ENCODE peak calls at places on chromosomes 7 and 10, in four cellular contexts. One of them, this sample, is unnamed.
A peak's percentile ranks its signal among the peaks of the same experiment; 100 is the strongest.

GRCh38 chr7:74025745-74026144 is 2.2 kb upstream of the ELN start:
- DNase-seq in activated gamma-delta T cell treated with Interleukin-2 at 50 U/mL for 16 hours: no peak
- DNase-seq in Right ventricle myocardium inferior: peak; percentile 54
- DNase-seq in osteocyte: no peak
- DNase-seq in this sample: no peak

GRCh38 chr7:129611246-129612111 is at the start of gene NRF1:
- DNase-seq in Right ventricle myocardium inferior: peak; percentile 96
- DNase-seq in osteocyte: peak; percentile 98
- DNase-seq in activated gamma-delta T cell treated with Interleukin-2 at 50 U/mL for 16 hours: peak; percentile 90
- DNase-seq in this sample: peak; percentile 96

GRCh38 chr7:44050915-44051560 is 6.5 kb downstream of the DBNL start:
- DNase-seq in activated gamma-delta T cell treated with Interleukin-2 at 50 U/mL for 16 hours: no peak
- DNase-seq in Right ventricle myocardium inferior: no peak
- DNase-seq in osteocyte: no peak
- DNase-seq in this sample: peak; percentile 52

GRCh38 chr10:17454181-17454800 is at the start of gene ST8SIA6:
- DNase-seq in Right ventricle myocardium inferior: peak; percentile 77
- DNase-seq in osteocyte: peak; percentile 85
- DNase-seq in activated gamma-delta T cell treated with Interleukin-2 at 50 U/mL for 16 hours: peak; percentile 31
- DNase-seq in this sample: peak; percentile 69

GRCh38 chr10:12826800-12827372 is 174.6 kb downstream of the CCDC3 start:
- DNase-seq in osteocyte: no peak
- DNase-seq in activated gamma-delta T cell treated with Interleukin-2 at 50 U/mL for 16 hours: no peak
- DNase-seq in Right ventricle myocardium inferior: no peak
- DNase-seq in this sample: no peak

GRCh38 chr10:1715821-1716220 is 21.5 kb downstream of the ADARB2 start:
- DNase-seq in Right ventricle myocardium inferior: no peak
- DNase-seq in activated gamma-delta T cell treated with Interleukin-2 at 50 U/mL for 16 hours: no peak
- DNase-seq in osteocyte: no peak
- DNase-seq in this sample: no peak

GRCh38 chr10:6299743-6300105 is 97.0 kb downstream of the PFKFB3 start:
- DNase-seq in activated gamma-delta T cell treated with Interleukin-2 at 50 U/mL for 16 hours: no peak
- DNase-seq in Right ventricle myocardium inferior: no peak
- DNase-seq in osteocyte: no peak
- DNase-seq in this sample: no peak

GRCh38 chr10:126525326-126525725 is 137.0 kb upstream of the ADAM12 start:
- DNase-seq in activated gamma-delta T cell treated with Interleukin-2 at 50 U/mL for 16 hours: no peak
- DNase-seq in osteocyte: peak; percentile 54
- DNase-seq in Right ventricle myocardium inferior: no peak
- DNase-seq in this sample: no peak

GRCh38 chr7:78587443-78588044 is 789.0 kb downstream of the PHTF2 start:
- DNase-seq in activated gamma-delta T cell treated with Interleukin-2 at 50 U/mL for 16 hours: no peak
- DNase-seq in Right ventricle myocardium inferior: no peak
- DNase-seq in osteocyte: no peak
- DNase-seq in this sample: no peak

GRCh38 chr10:62025901-62026879 is 124.7 kb downstream of the ARID5B start:
- DNase-seq in osteocyte: no peak
- DNase-seq in activated gamma-delta T cell treated with Interleukin-2 at 50 U/mL for 16 hours: no peak
- DNase-seq in Right ventricle myocardium inferior: no peak
- DNase-seq in this sample: no peak

GRCh38 chr10:102517553-102517952 is 13.8 kb downstream of the SUFU start:
- DNase-seq in activated gamma-delta T cell treated with Interleukin-2 at 50 U/mL for 16 hours: no peak
- DNase-seq in osteocyte: no peak
- DNase-seq in Right ventricle myocardium inferior: no peak
- DNase-seq in this sample: no peak

GRCh38 chr10:133405272-133405671 is 11.3 kb downstream of the MTG1 start:
- DNase-seq in Right ventricle myocardium inferior: no peak
- DNase-seq in osteocyte: no peak
- DNase-seq in activated gamma-delta T cell treated with Interleukin-2 at 50 U/mL for 16 hours: no peak
- DNase-seq in this sample: no peak

GRCh38 chr7:140928491-140929309 is 4.0 kb upstream of the BRAF start:
- DNase-seq in osteocyte: no peak
- DNase-seq in activated gamma-delta T cell treated with Interleukin-2 at 50 U/mL for 16 hours: no peak
- DNase-seq in Right ventricle myocardium inferior: no peak
- DNase-seq in this sample: no peak

GRCh38 chr10:65742851-65743250 is 1183.0 kb upstream of the LRRTM3 start:
- DNase-seq in activated gamma-delta T cell treated with Interleukin-2 at 50 U/mL for 16 hours: no peak
- DNase-seq in Right ventricle myocardium inferior: no peak
- DNase-seq in osteocyte: no peak
- DNase-seq in this sample: no peak

GRCh38 chr10:32000937-32001336 is 55.3 kb downstream of the KIF5B start:
- DNase-seq in Right ventricle myocardium inferior: no peak
- DNase-seq in osteocyte: no peak
- DNase-seq in activated gamma-delta T cell treated with Interleukin-2 at 50 U/mL for 16 hours: no peak
- DNase-seq in this sample: no peak

GRCh38 chr7:93310346-93310745 is 78.2 kb downstream of the VPS50 start:
- DNase-seq in activated gamma-delta T cell treated with Interleukin-2 at 50 U/mL for 16 hours: no peak
- DNase-seq in osteocyte: no peak
- DNase-seq in Right ventricle myocardium inferior: no peak
- DNase-seq in this sample: no peak

GRCh38 chr7:6159097-6159483 is 113.3 kb downstream of the CYTH3 start:
- DNase-seq in osteocyte: no peak
- DNase-seq in activated gamma-delta T cell treated with Interleukin-2 at 50 U/mL for 16 hours: no peak
- DNase-seq in Right ventricle myocardium inferior: no peak
- DNase-seq in this sample: no peak

This sample was measured in natural killer cell treated with Interleukin-12 subunit alpha and Interleukin-12 subunit beta and Interleukin-15 and Interleukin-18, amount 100 ng/mL, for 72 hours.